ENCODE peak calls at places on chromosomes 7 and 10, in five cellular contexts. One of them, this sample, is unnamed.

GRCh38 chr7:25940086-25940906 is 211.7 kb upstream of the NFE2L3 start:
- DNase-seq in WTC11: no peak
- DNase-seq in K562: no peak
- DNase-seq in GM12878: no peak
- DNase-seq in HepG2: no peak
- DNase-seq in this sample: no peak

GRCh38 chr10:29598861-29599311 is 35.9 kb downstream of the SVIL start:
- DNase-seq in WTC11: no peak
- DNase-seq in K562: no peak
- DNase-seq in GM12878: no peak
- DNase-seq in HepG2: no peak
- DNase-seq in this sample: no peak

GRCh38 chr7:96400518-96400917 is 78.6 kb upstream of the SLC25A13 start:
- DNase-seq in WTC11: no peak
- DNase-seq in K562: no peak
- DNase-seq in GM12878: no peak
- DNase-seq in HepG2: no peak
- DNase-seq in this sample: no peak

GRCh38 chr7:116180302-116180701 is 30.0 kb upstream of the TES start:
- DNase-seq in WTC11: no peak
- DNase-seq in K562: peak
- DNase-seq in GM12878: no peak
- DNase-seq in HepG2: peak
- DNase-seq in this sample: peak

GRCh38 chr10:88245974-88246511 is 337.1 kb downstream of the RNLS start:
- DNase-seq in WTC11: no peak
- DNase-seq in K562: no peak
- DNase-seq in GM12878: no peak
- DNase-seq in HepG2: no peak
- DNase-seq in this sample: no peak

GRCh38 chr7:33742521-33742920 is 162.8 kb upstream of the BMPER start:
- DNase-seq in WTC11: no peak
- DNase-seq in K562: no peak
- DNase-seq in GM12878: no peak
- DNase-seq in HepG2: no peak
- DNase-seq in this sample: no peak

GRCh38 chr7:45574521-45575500 is 643 bp downstream of the ADCY1 start:
- DNase-seq in WTC11: peak
- DNase-seq in K562: no peak
- DNase-seq in GM12878: no peak
- DNase-seq in HepG2: peak
- DNase-seq in this sample: peak

GRCh38 chr10:95877881-95878280 is 29.9 kb upstream of the CC2D2B start:
- DNase-seq in WTC11: no peak
- DNase-seq in K562: no peak
- DNase-seq in GM12878: no peak
- DNase-seq in HepG2: no peak
- DNase-seq in this sample: no peak

GRCh38 chr10:59757966-59758365 is 4.7 kb upstream of the MRLN start:
- DNase-seq in WTC11: no peak
- DNase-seq in K562: no peak
- DNase-seq in GM12878: no peak
- DNase-seq in HepG2: no peak
- DNase-seq in this sample: no peak

GRCh38 chr10:121975295-121976086 is 474 bp upstream of the NSMCE4A start:
- DNase-seq in WTC11: no peak
- DNase-seq in K562: no peak
- DNase-seq in GM12878: no peak
- DNase-seq in HepG2: no peak
- DNase-seq in this sample: no peak

GRCh38 chr7:16026253-16027020 is 340.0 kb upstream of the MEOX2 start:
- DNase-seq in WTC11: no peak
- DNase-seq in K562: no peak
- DNase-seq in GM12878: no peak
- DNase-seq in HepG2: no peak
- DNase-seq in this sample: no peak

GRCh38 chr10:36783400-36783799 is 342.0 kb upstream of the ANKRD30A start:
- DNase-seq in WTC11: no peak
- DNase-seq in K562: no peak
- DNase-seq in GM12878: no peak
- DNase-seq in HepG2: no peak
- DNase-seq in this sample: no peak

GRCh38 chr7:55375237-55375636 is 10.1 kb downstream of the LANCL2 start:
- DNase-seq in WTC11: no peak
- DNase-seq in K562: no peak
- DNase-seq in GM12878: no peak
- DNase-seq in HepG2: no peak
- DNase-seq in this sample: no peak

GRCh38 chr7:105979405-105979804 is 16.3 kb downstream of the CDHR3 start:
- DNase-seq in WTC11: no peak
- DNase-seq in K562: no peak
- DNase-seq in GM12878: no peak
- DNase-seq in HepG2: no peak
- DNase-seq in this sample: no peak

GRCh38 chr7:128791121-128791967 is 424 bp upstream of the CCDC136 start:
- DNase-seq in WTC11: peak
- DNase-seq in K562: peak
- DNase-seq in GM12878: no peak
- DNase-seq in HepG2: no peak
- DNase-seq in this sample: peak

GRCh38 chr7:112571852-112572607 is 91.2 kb downstream of the LSMEM1 start:
- DNase-seq in WTC11: no peak
- DNase-seq in K562: no peak
- DNase-seq in GM12878: no peak
- DNase-seq in HepG2: peak
- DNase-seq in this sample: peak

GRCh38 chr7:102260856-102261255 is 25.8 kb upstream of the SH2B2 start:
- DNase-seq in WTC11: no peak
- DNase-seq in K562: peak
- DNase-seq in GM12878: no peak
- DNase-seq in HepG2: no peak
- DNase-seq in this sample: no peak

GRCh38 chr10:78178940-78179339 is 145.3 kb downstream of the RPS24 start:
- DNase-seq in WTC11: no peak
- DNase-seq in K562: no peak
- DNase-seq in GM12878: no peak
- DNase-seq in HepG2: no peak
- DNase-seq in this sample: no peak

GRCh38 chr7:140677496-140677895 is 4.8 kb downstream of the ADCK2 start:
- DNase-seq in WTC11: no peak
- DNase-seq in K562: no peak
- DNase-seq in GM12878: no peak
- DNase-seq in HepG2: no peak
- DNase-seq in this sample: no peak

GRCh38 chr10:63217120-63217605 is 84.0 kb downstream of the NRBF2 start:
- DNase-seq in WTC11: no peak
- DNase-seq in K562: no peak
- DNase-seq in GM12878: no peak
- DNase-seq in HepG2: peak
- DNase-seq in this sample: peak

GRCh38 chr7:13293264-13294002 is 606.0 kb downstream of the ARL4A start:
- DNase-seq in WTC11: no peak
- DNase-seq in K562: no peak
- DNase-seq in GM12878: no peak
- DNase-seq in HepG2: no peak
- DNase-seq in this sample: no peak

GRCh38 chr10:28897617-28898464 is 220.5 kb downstream of the BAMBI start:
- DNase-seq in WTC11: no peak
- DNase-seq in K562: no peak
- DNase-seq in GM12878: no peak
- DNase-seq in HepG2: no peak
- DNase-seq in this sample: no peak

GRCh38 chr10:27319752-27320561 is 79.4 kb upstream of the ACBD5 start:
- DNase-seq in WTC11: peak
- DNase-seq in K562: peak
- DNase-seq in GM12878: no peak
- DNase-seq in HepG2: no peak
- DNase-seq in this sample: peak

GRCh38 chr10:3393958-3394357 is 221.4 kb upstream of the PITRM1 start:
- DNase-seq in WTC11: no peak
- DNase-seq in K562: no peak
- DNase-seq in GM12878: no peak
- DNase-seq in HepG2: no peak
- DNase-seq in this sample: no peak

GRCh38 chr7:74000489-74001149 is 27.4 kb upstream of the ELN start:
- DNase-seq in WTC11: no peak
- DNase-seq in K562: no peak
- DNase-seq in GM12878: no peak
- DNase-seq in HepG2: no peak
- DNase-seq in this sample: no peak

GRCh38 chr7:28329616-28330373 is 82.5 kb upstream of the CREB5 start:
- DNase-seq in WTC11: no peak
- DNase-seq in K562: no peak
- DNase-seq in GM12878: no peak
- DNase-seq in HepG2: no peak
- DNase-seq in this sample: no peak

GRCh38 chr10:59126992-59127391 is 49.5 kb upstream of the PHYHIPL start:
- DNase-seq in WTC11: no peak
- DNase-seq in K562: no peak
- DNase-seq in GM12878: no peak
- DNase-seq in HepG2: peak
- DNase-seq in this sample: no peak

GRCh38 chr10:71210031-71210871 is 2.1 kb upstream of the UNC5B start:
- DNase-seq in WTC11: no peak
- DNase-seq in K562: no peak
- DNase-seq in GM12878: no peak
- DNase-seq in HepG2: no peak
- DNase-seq in this sample: no peak

GRCh38 chr10:37860494-37861190 is 3.2 kb upstream of the ZNF248 start:
- DNase-seq in WTC11: no peak
- DNase-seq in K562: no peak
- DNase-seq in GM12878: no peak
- DNase-seq in HepG2: peak
- DNase-seq in this sample: peak

GRCh38 chr10:37857287-37858211 is at the start of gene ZNF248:
- DNase-seq in WTC11: peak
- DNase-seq in K562: peak
- DNase-seq in GM12878: peak
- DNase-seq in HepG2: peak
- DNase-seq in this sample: peak

GRCh38 chr10:37854606-37855005 is 2.8 kb downstream of the ZNF248 start:
- DNase-seq in WTC11: no peak
- DNase-seq in K562: no peak
- DNase-seq in GM12878: no peak
- DNase-seq in HepG2: no peak
- DNase-seq in this sample: no peak

GRCh38 chr10:37856881-37857286 is 526 bp downstream of the ZNF248 start:
- DNase-seq in WTC11: peak
- DNase-seq in K562: peak
- DNase-seq in GM12878: no peak
- DNase-seq in HepG2: no peak
- DNase-seq in this sample: no peak

GRCh38 chr10:37855691-37856090 is 1.7 kb downstream of the ZNF248 start:
- DNase-seq in WTC11: no peak
- DNase-seq in K562: no peak
- DNase-seq in GM12878: no peak
- DNase-seq in HepG2: no peak
- DNase-seq in this sample: no peak
- TF ChIP-seq ESRRA in WTC11: no peak
- TF ChIP-seq ESRRA in K562: no peak
- TF ChIP-seq ESRRA in GM12878: no peak
- TF ChIP-seq ESRRA in HepG2: no peak
- TF ChIP-seq ESRRA in this sample: no peak

DNA sequence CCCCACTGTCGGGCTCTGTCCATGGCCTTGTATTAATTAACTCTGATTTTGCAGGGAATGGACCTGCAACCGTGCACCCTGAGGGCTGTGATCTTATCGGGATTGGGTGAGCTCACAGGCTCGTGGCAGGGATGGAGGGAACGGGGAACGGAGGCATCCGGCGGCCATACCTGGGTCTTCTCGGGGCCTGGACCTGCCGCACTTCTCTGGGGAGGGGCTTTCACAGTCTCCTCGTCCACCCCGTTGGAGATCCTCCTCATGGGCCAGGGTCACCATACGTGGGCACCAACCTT is 57.5 kb upstream of the SHH start:
- DNase-seq in WTC11: no peak
- DNase-seq in K562: no peak
- DNase-seq in GM12878: no peak
- DNase-seq in HepG2: no peak
- DNase-seq in this sample: no peak
- TF ChIP-seq ESRRA in WTC11: no peak
- TF ChIP-seq ESRRA in K562: no peak
- TF ChIP-seq ESRRA in GM12878: no peak
- TF ChIP-seq ESRRA in HepG2: no peak
- TF ChIP-seq ESRRA in this sample: no peak

DNA sequence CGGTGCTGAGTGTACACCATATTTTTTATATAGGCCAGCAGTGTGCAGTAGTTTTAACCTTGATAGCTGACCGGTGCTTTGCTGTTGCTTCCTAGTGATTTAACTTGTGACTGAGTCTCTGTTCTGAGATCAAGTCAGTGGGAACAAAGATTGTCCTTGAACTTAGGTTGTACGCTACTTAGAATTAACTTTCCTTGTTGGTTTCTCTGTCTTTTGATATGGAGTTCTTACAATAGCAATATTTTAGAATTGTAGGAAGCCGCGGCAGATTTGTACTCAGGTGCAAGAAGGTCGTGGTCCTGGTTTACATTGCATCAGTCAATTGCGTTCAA is 1.3 kb downstream of the DDX21 start:
- DNase-seq in WTC11: no peak
- DNase-seq in K562: no peak
- DNase-seq in GM12878: no peak
- DNase-seq in HepG2: peak
- DNase-seq in this sample: peak
- TF ChIP-seq ESRRA in WTC11: no peak
- TF ChIP-seq ESRRA in K562: peak
- TF ChIP-seq ESRRA in GM12878: no peak
- TF ChIP-seq ESRRA in HepG2: no peak
- TF ChIP-seq ESRRA in this sample: no peak

GRCh38 chr10:118966131-118967125 is 63.1 kb upstream of the NANOS1 start:
- DNase-seq in WTC11: no peak
- DNase-seq in K562: no peak
- DNase-seq in GM12878: no peak
- DNase-seq in HepG2: no peak
- DNase-seq in this sample: no peak

GRCh38 chr10:118969014-118969413 is 60.5 kb upstream of the NANOS1 start:
- DNase-seq in WTC11: no peak
- DNase-seq in K562: no peak
- DNase-seq in GM12878: no peak
- DNase-seq in HepG2: no peak
- DNase-seq in this sample: no peak

GRCh38 chr10:118967160-118967559 is 62.4 kb upstream of the NANOS1 start:
- DNase-seq in WTC11: no peak
- DNase-seq in K562: no peak
- DNase-seq in GM12878: no peak
- DNase-seq in HepG2: no peak
- DNase-seq in this sample: no peak

GRCh38 chr10:118968071-118968470 is 61.4 kb upstream of the NANOS1 start:
- DNase-seq in WTC11: no peak
- DNase-seq in K562: no peak
- DNase-seq in GM12878: no peak
- DNase-seq in HepG2: no peak
- DNase-seq in this sample: no peak

DNA sequence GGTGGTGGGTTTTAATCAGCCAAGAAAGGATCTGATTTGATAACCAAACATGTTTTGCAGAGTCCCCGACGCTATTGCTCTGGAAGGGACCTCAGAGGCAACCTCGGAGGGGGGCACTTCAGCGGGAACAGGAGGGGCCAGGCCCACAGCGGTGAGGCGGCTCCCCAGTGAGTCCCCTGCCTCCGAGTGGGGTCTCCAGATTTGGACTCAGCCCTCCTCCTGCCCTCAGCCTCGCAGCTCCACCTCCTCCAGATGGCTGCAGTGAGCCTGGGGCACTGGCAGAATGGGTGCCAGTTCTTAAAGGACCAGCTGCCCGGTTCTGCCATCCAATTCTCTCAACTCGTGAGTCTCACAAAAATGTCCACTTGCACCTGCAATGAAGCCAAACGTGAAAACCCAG is 61.0 kb upstream of the NANOS1 start:
- DNase-seq in WTC11: no peak
- DNase-seq in K562: no peak
- DNase-seq in GM12878: no peak
- DNase-seq in HepG2: no peak
- DNase-seq in this sample: no peak
- TF ChIP-seq ESRRA in WTC11: no peak
- TF ChIP-seq ESRRA in K562: no peak
- TF ChIP-seq ESRRA in GM12878: no peak
- TF ChIP-seq ESRRA in HepG2: no peak
- TF ChIP-seq ESRRA in this sample: no peak